ENCODE peak calls at places on chromosomes 2 and 18, in nine cellular contexts. B is GM12878; X is stomach; M is pancreas; O is colonic mucosa; F is A549; C is H1; T is CD8-positive, alpha-beta memory T cell; W is cardiac muscle cell. S is an unnamed sample.

GRCh38 chr2:231701456-231702373 is 6.6 kb upstream of the PTMA start:
- DNase-seq in B (no peak), X (peak), M (peak), O (no peak), F (no peak), C (no peak), T (no peak), W (no peak), S (no peak)

GRCh38 chr2:177165731-177166711 is 46.6 kb upstream of the HNRNPA3 start:
- DNase-seq in B (peak), X (no peak), M (no peak), O (peak), F (peak), C (no peak), T (no peak), W (no peak), S (no peak)

GRCh38 chr2:40049782-40050181 is 270.7 kb upstream of the THUMPD2 start:
- DNase-seq in B (no peak), X (no peak), M (no peak), O (no peak), F (no peak), C (no peak), T (no peak), W (no peak), S (no peak)

GRCh38 chr2:129673234-129673633 is 306.2 kb upstream of the RAB6C start:
- DNase-seq in B (no peak), X (no peak), M (no peak), O (no peak), F (no peak), C (no peak), T (no peak), W (no peak), S (no peak)

GRCh38 chr2:172931256-172931894 is 144.3 kb upstream of the MAP3K20 start:
- DNase-seq in B (no peak), X (no peak), M (no peak), O (no peak), F (peak), C (no peak), T (no peak), W (peak), S (no peak)

GRCh38 chr2:170022692-170023091 is 155.3 kb upstream of the MYO3B start:
- DNase-seq in B (no peak), X (no peak), M (no peak), O (no peak), F (peak), C (no peak), T (no peak), W (no peak), S (peak)

GRCh38 chr18:3524706-3525105 is 74.7 kb downstream of the TGIF1 start:
- DNase-seq in B (no peak), X (no peak), M (no peak), O (no peak), F (no peak), C (no peak), T (no peak), W (no peak), S (no peak)

GRCh38 chr2:144240656-144241339 is 279.1 kb downstream of the ZEB2 start:
- DNase-seq in B (peak), X (no peak), M (no peak), O (no peak), F (no peak), C (no peak), T (no peak), W (no peak), S (no peak)

GRCh38 chr18:28512357-28512756 is 335.4 kb upstream of the CDH2 start:
- DNase-seq in B (peak), X (no peak), M (no peak), O (no peak), F (no peak), C (no peak), T (no peak), W (no peak), S (no peak)

GRCh38 chr2:122598784-122599183 is 843.3 kb downstream of the TSN start:
- DNase-seq in B (no peak), X (no peak), M (no peak), O (no peak), F (no peak), C (no peak), T (no peak), W (no peak), S (no peak)

GRCh38 chr2:14543284-14543683 is 89.2 kb upstream of the LRATD1 start:
- DNase-seq in B (no peak), X (peak), M (peak), O (no peak), F (no peak), C (no peak), T (no peak), W (no peak), S (no peak)

GRCh38 chr2:102478686-102479470 is 5.9 kb downstream of the SLC9A4 start:
- DNase-seq in B (no peak), X (peak), M (no peak), O (no peak), F (no peak), C (no peak), T (no peak), W (no peak), S (no peak)

GRCh38 chr18:63971320-63972071 is 1.6 kb downstream of the SERPINB8 start:
- DNase-seq in B (no peak), X (no peak), M (no peak), O (no peak), F (no peak), C (no peak), T (no peak), W (no peak), S (no peak)

GRCh38 chr2:149258531-149258930 is 71.9 kb upstream of the LYPD6 start:
- DNase-seq in B (no peak), X (no peak), M (no peak), O (peak), F (no peak), C (no peak), T (no peak), W (no peak), S (no peak)

DNA sequence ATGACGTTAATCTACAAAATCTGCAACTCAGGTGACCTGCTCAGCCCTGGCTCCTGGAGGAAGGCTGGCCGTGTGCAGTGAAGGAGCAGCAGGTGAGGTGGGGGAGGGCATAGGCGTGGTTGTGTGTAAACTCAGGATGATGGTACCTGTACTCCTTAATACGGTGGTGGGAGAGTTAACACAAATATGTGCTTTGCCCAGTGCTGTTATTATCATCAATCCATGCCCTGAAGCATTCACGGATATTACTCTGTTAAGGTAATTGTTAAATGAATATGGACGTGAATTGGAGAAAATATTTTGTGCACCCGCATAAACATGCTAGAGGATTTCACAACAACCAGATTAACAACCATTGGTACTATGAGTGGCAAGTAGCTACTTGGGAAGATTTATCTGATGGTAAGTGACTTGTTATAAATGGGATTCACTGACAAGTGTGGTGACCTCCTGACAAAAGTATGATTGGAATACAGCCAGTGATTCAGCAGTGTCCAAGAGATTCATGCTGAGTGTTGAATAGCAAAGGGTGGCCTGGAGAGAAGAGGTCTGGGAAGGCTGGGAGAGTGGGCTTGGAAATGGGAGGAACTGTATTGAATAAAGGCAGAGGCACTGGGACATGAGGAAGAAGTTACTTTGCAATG is 194.1 kb downstream of the TPGS2 start:
- DNase-seq in B (no peak), X (no peak), M (no peak), O (no peak), F (no peak), C (no peak), T (no peak), W (no peak), S (no peak)
- H3K4me3 ChIP-seq in B (no peak), X (no peak), M (no peak), O (no peak), F (no peak), C (no peak), T (no peak), W (no peak), S (no peak)

DNA sequence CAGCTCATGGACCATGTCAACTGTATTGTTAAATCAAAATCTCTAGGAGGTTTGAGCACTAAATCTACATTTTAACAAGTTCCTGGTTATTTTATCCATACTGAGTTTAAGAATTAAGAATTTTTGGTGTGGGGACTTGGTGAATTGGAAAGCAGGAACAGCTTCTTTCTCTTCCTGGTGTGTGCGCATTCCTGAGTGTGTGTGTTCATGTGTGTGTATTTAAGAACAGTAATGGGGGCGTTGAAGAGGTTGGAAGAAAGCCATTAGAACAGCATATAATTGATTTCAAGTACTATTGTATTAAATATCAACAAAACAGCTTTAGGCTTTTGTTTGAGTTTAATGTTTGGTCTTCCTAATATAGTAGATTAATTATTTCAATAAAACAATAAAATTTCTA is 801.3 kb upstream of the ID2 start:
- DNase-seq in B (no peak), X (no peak), M (no peak), O (no peak), F (no peak), C (no peak), T (no peak), W (no peak), S (no peak)
- H3K4me3 ChIP-seq in B (no peak), X (no peak), M (no peak), O (no peak), F (no peak), C (peak), T (no peak), W (no peak), S (no peak)

GRCh38 chr18:75456277-75456676 is 28.8 kb upstream of the SMIM21 start:
- DNase-seq in B (no peak), X (no peak), M (no peak), O (no peak), F (no peak), C (no peak), T (no peak), W (no peak), S (no peak)

GRCh38 chr18:75454022-75454795 is 26.7 kb upstream of the SMIM21 start:
- DNase-seq in B (no peak), X (no peak), M (no peak), O (no peak), F (no peak), C (no peak), T (no peak), W (no peak), S (no peak)

DNA sequence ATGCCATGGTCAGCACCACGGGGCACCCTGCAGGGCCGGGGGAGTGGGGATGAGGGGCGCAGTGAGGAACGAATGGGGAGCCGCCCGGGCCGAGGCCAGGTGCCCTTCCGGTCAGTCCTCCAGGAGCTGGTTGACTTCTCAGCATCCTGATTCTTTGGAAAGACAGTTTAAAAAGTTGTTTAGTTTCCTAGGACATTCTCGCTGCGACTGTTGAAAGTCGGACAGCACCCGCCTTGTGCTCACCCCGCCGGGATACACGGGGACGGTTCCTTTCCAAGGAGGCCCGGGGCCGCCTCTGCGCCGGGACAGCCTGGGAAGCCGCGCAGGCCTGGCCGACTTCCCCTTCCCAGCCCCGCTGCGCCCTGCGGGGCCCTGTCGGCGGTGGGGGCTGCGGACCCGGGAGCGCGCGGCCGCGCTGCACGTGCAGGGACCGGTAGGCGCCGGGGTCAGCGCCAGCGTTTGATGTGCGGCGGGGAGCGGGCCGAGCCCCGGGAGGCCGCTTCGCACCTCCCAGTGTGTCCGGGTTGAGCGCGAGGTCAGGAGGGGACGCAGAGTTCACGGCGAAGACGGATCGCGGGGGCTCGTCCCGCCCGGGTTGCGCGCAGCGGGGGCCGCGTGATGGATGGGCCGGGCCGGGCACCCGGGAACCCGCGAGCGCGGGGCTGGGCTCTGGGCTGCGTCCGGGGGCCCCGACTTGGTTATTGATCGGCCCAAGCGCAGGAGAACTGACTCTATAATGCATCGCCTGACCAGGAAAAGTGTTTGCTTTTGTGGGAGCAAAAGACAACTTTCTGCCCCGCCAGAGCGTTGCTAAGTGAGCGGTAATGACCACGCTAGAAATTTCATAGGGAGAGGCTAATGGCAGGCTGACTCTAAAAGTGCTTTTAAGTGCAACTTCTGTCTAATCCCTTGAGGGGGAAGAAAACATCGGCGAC is 28.0 kb upstream of the SMIM21 start:
- DNase-seq in B (no peak), X (no peak), M (peak), O (no peak), F (no peak), C (peak), T (no peak), W (peak), S (no peak)
- H3K4me3 ChIP-seq in B (no peak), X (peak), M (peak), O (peak), F (no peak), C (peak), T (peak), W (peak), S (peak)

GRCh38 chr2:240570531-240571313 is 2.4 kb downstream of the RNPEPL1 start:
- DNase-seq in B (no peak), X (peak), M (no peak), O (no peak), F (no peak), C (no peak), T (no peak), W (no peak), S (no peak)

GRCh38 chr2:240568678-240569522 is 616 bp downstream of the RNPEPL1 start:
- DNase-seq in B (no peak), X (peak), M (peak), O (peak), F (peak), C (no peak), T (peak), W (peak), S (no peak)

GRCh38 chr2:240571314-240571973 is 3.2 kb downstream of the RNPEPL1 start:
- DNase-seq in B (no peak), X (no peak), M (no peak), O (no peak), F (no peak), C (no peak), T (no peak), W (no peak), S (no peak)

GRCh38 chr2:240569523-240569997 is 1.3 kb downstream of the RNPEPL1 start:
- DNase-seq in B (no peak), X (no peak), M (peak), O (no peak), F (no peak), C (no peak), T (no peak), W (no peak), S (no peak)

DNA sequence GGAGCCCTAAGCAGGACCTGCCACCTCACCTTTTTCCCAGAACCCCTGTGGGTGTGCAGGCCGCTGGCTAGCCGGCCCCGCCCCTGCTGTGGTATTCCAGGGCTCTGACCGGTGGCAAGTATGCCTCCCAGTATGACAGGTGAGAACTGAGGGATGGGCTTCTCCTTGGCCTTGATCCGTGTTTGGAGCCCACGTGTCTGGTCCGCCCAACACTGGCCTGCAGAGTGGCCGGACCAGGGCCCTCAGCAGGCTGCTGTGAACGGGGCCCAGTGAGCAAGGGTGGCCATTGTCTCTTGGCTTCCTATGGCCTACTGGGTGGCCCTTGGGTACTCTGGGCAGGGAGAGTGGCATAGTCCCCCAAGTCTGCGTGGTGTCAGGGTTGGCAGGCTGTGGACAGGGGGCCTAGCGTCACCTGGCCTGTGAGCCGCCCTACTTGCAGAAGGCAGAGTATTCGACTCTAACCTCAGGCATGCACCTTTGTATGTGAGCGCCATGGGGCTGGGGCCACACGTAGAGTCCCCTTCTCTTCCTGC is 1.8 kb downstream of the RNPEPL1 start:
- DNase-seq in B (no peak), X (peak), M (no peak), O (no peak), F (no peak), C (no peak), T (no peak), W (no peak), S (no peak)
- H3K4me3 ChIP-seq in B (peak), X (peak), M (no peak), O (peak), F (peak), C (no peak), T (peak), W (no peak), S (no peak)

GRCh38 chr18:40624959-40625358 is 1330.1 kb upstream of the PIK3C3 start:
- DNase-seq in B (no peak), X (no peak), M (no peak), O (no peak), F (no peak), C (no peak), T (no peak), W (no peak), S (no peak)
- H3K4me3 ChIP-seq in B (no peak), X (no peak), M (no peak), O (no peak), F (no peak), C (no peak), T (no peak), W (no peak), S (no peak)

GRCh38 chr2:29114514-29114840 is 738 bp upstream of the CLIP4 start:
- DNase-seq in B (no peak), X (no peak), M (no peak), O (no peak), F (no peak), C (no peak), T (no peak), W (no peak), S (no peak)
- H3K4me3 ChIP-seq in B (peak), X (peak), M (no peak), O (no peak), F (peak), C (no peak), T (peak), W (no peak), S (no peak)

DNA sequence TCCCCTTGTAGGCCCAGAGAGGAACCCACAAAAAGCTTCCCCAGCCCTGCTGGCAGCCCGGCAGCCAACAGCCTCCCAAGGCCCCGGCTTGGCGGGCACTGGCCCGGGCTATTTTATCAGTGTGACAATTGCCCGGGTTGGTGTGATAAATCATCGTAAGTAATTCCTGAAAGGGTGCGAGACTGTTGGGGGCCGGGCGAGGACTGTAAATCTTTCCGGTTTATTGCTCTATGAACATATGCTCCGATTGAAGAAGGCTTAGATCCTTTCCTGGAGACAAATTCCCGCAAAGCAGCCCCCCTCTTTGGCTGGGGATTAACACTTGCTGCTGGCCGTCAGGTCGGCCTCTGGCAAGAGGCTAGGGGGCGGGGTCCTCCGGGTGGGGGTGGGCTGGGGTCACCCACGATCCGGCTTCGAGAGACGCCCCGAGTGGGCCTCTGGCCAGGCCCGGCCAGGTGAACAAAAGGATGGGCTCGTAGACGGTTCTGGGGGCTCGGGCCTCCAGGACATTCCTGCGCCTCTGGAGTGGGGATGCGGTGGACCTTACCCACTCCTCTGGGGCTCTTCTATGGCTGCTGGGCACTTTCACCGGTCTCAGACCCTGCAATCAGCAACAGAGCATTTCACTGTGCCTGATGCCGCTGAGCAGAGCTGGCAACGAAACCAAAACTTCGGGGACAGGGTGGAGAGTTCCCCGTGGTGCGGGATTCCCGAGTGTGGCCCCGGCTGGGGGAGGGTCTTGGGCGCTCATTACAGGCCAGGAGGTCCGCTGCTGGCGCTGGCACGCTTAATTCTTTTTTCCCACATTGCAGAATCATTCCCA is 2.0 kb downstream of the HOXD3 start:
- DNase-seq in B (no peak), X (no peak), M (no peak), O (peak), F (no peak), C (no peak), T (no peak), W (no peak), S (no peak)
- H3K4me3 ChIP-seq in B (no peak), X (peak), M (no peak), O (no peak), F (no peak), C (no peak), T (no peak), W (no peak), S (peak)

GRCh38 chr18:12441475-12442035 is 33.8 kb downstream of the PRELID3A start:
- DNase-seq in B (no peak), X (no peak), M (no peak), O (no peak), F (no peak), C (no peak), T (no peak), W (no peak), S (no peak)
- H3K4me3 ChIP-seq in B (no peak), X (no peak), M (no peak), O (no peak), F (no peak), C (no peak), T (no peak), W (no peak), S (no peak)

GRCh38 chr2:5094192-5094591 is 598.0 kb upstream of the SOX11 start:
- DNase-seq in B (no peak), X (no peak), M (no peak), O (no peak), F (no peak), C (no peak), T (no peak), W (no peak), S (no peak)
- H3K4me3 ChIP-seq in B (no peak), X (no peak), M (no peak), O (no peak), F (no peak), C (no peak), T (no peak), W (no peak), S (no peak)

DNA sequence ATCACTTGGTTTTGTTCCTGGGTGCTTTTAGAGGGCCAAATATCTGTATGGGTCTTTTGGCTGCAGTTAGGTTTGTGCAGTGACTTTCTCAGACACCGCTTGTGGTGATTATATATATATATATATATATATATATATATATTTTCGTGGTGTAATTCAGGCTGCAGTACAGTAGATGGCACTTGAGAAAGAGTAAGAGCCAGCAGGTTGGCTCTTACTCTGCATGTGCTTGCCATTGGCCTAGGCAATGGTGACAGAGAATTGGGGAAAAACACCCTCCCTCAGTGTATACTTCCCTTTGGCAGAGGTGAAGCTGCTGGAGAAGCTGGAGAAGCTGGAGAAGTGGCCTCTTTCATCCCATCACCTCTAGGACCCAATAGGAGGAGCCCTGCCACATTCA is 22.2 kb upstream of the MYL1 start:
- DNase-seq in B (no peak), X (no peak), M (no peak), O (no peak), F (no peak), C (no peak), T (no peak), W (no peak), S (no peak)
- H3K4me3 ChIP-seq in B (no peak), X (no peak), M (no peak), O (no peak), F (no peak), C (no peak), T (no peak), W (no peak), S (no peak)